ENCODE peak calls at places on chromosomes 7 and 10, in eight cellular contexts. A is NCI-H460, B is K562, U is NCI-H1092, T is LoVo, O is GM20000, L is cardiac muscle cell, H is HS-5. P is an unnamed sample.

GRCh38 chr10:31149835-31150512 is 118.3 kb upstream of the ZNF438 start:
- DNase-seq in A (no peak), B (no peak), U (no peak), T (no peak), O (no peak), L (no peak), H (no peak), P (no peak)

GRCh38 chr7:75945297-75946168 is 30.6 kb downstream of the POR start:
- DNase-seq in A (no peak), B (peak), U (no peak), T (no peak), O (no peak), L (peak), H (no peak), P (no peak)

GRCh38 chr7:107816053-107816566 is 13.1 kb upstream of the SLC26A3 start:
- DNase-seq in A (no peak), B (no peak), U (no peak), T (no peak), O (no peak), L (no peak), H (no peak), P (no peak)

GRCh38 chr10:85317827-85318226 is 989.4 kb downstream of the CCSER2 start:
- DNase-seq in A (no peak), B (no peak), U (no peak), T (no peak), O (no peak), L (no peak), H (no peak), P (peak)

GRCh38 chr10:4638116-4638515 is 187.9 kb upstream of the AKR1E2 start:
- DNase-seq in A (no peak), B (no peak), U (no peak), T (no peak), O (no peak), L (no peak), H (no peak), P (no peak)

GRCh38 chr10:73426318-73426717 is 7.0 kb downstream of the MSS51 start:
- DNase-seq in A (no peak), B (no peak), U (no peak), T (no peak), O (no peak), L (no peak), H (no peak), P (no peak)

GRCh38 chr10:8069108-8069507 is 14.6 kb downstream of the GATA3 start:
- DNase-seq in A (no peak), B (no peak), U (no peak), T (no peak), O (no peak), L (no peak), H (no peak), P (no peak)

GRCh38 chr7:99822731-99823718 is 4.8 kb upstream of the CYP3A43 start:
- DNase-seq in A (no peak), B (no peak), U (no peak), T (no peak), O (no peak), L (peak), H (no peak), P (no peak)

GRCh38 chr7:108455524-108455832 is 758 bp downstream of the NRCAM start:
- DNase-seq in A (no peak), B (no peak), U (peak), T (no peak), O (peak), L (no peak), H (no peak), P (peak)

GRCh38 chr10:4234661-4235060 is 449.7 kb upstream of the KLF6 start:
- DNase-seq in A (peak), B (peak), U (no peak), T (no peak), O (no peak), L (no peak), H (no peak), P (no peak)

GRCh38 chr7:12130664-12131063 is 80.4 kb upstream of the TMEM106B start:
- DNase-seq in A (no peak), B (no peak), U (no peak), T (peak), O (no peak), L (no peak), H (peak), P (no peak)

GRCh38 chr10:19749185-19749729 is 67.0 kb upstream of the PLXDC2 start:
- DNase-seq in A (no peak), B (no peak), U (no peak), T (no peak), O (no peak), L (no peak), H (peak), P (no peak)

GRCh38 chr7:33774762-33775523 is 130.4 kb upstream of the BMPER start:
- DNase-seq in A (no peak), B (no peak), U (peak), T (no peak), O (no peak), L (peak), H (no peak), P (no peak)

GRCh38 chr10:86721232-86721631 is 35.2 kb upstream of the BMPR1A start:
- DNase-seq in A (no peak), B (peak), U (no peak), T (no peak), O (no peak), L (no peak), H (no peak), P (no peak)

GRCh38 chr7:157500171-157500960 is 163.6 kb downstream of the DNAJB6 start:
- DNase-seq in A (no peak), B (no peak), U (no peak), T (no peak), O (no peak), L (no peak), H (no peak), P (no peak)

GRCh38 chr10:31808258-31809218 is 120.1 kb downstream of the ARHGAP12 start:
- DNase-seq in A (peak), B (peak), U (peak), T (peak), O (peak), L (peak), H (no peak), P (no peak)

GRCh38 chr7:100208911-100209408 is 10.8 kb upstream of the PVRIG start:
- DNase-seq in A (no peak), B (no peak), U (no peak), T (no peak), O (peak), L (no peak), H (no peak), P (no peak)

GRCh38 chr7:86653919-86654659 is 10.4 kb downstream of the GRM3 start:
- DNase-seq in A (no peak), B (no peak), U (no peak), T (no peak), O (no peak), L (peak), H (no peak), P (no peak)

GRCh38 chr7:43577485-43577951 is 5.4 kb upstream of the STK17A start:
- DNase-seq in A (no peak), B (peak), U (no peak), T (peak), O (no peak), L (no peak), H (no peak), P (peak)

GRCh38 chr10:14952851-14953451 is 945 bp downstream of the DCLRE1C start:
- DNase-seq in A (no peak), B (no peak), U (no peak), T (no peak), O (no peak), L (no peak), H (no peak), P (no peak)

GRCh38 chr7:110681941-110682340 is 409.0 kb upstream of the LRRN3 start:
- DNase-seq in A (no peak), B (no peak), U (no peak), T (no peak), O (no peak), L (peak), H (no peak), P (no peak)

P was measured in WERI-Rb-1.